ENCODE peak calls at places on chromosome 11, in ten cellular contexts. C is GM10248; T is H7; Y is lower lobe of right lung; P is adrenal gland; L is activated CD4-positive, alpha-beta T cell treated with anti-CD3 and anti-CD28 coated beads for 36 hours; I is kidney glomerular epithelial cell; S is mucosa of gallbladder; M is caudate nucleus; G is cardiac fibroblast. D is an unnamed sample.

GRCh38 chr11:694563-695331 is at the start of gene DEAF1:
- DNase-seq in C (peak; percentile 96), T (peak; percentile 98), Y (peak; percentile 99), P (peak; percentile 100), L (peak; percentile 100), I (peak; percentile 96), S (peak; percentile 99), M (peak; percentile 90), G (peak; percentile 99), D (peak; percentile 97)

GRCh38 chr11:111107501-111107900 is 138.0 kb upstream of the POU2AF2 start:
- DNase-seq in C (no peak), T (no peak), Y (no peak), P (no peak), L (no peak), I (no peak), S (no peak), M (no peak), G (no peak), D (no peak)

GRCh38 chr11:12091957-12092558 is 18.3 kb upstream of the MICAL2 start:
- DNase-seq in C (no peak), T (no peak), Y (no peak), P (no peak), L (no peak), I (no peak), S (no peak), M (no peak), G (no peak), D (no peak)

GRCh38 chr11:65637794-65638317 is at the start of gene SIPA1:
- DNase-seq in C (peak; percentile 90), T (peak; percentile 98), Y (peak; percentile 77), P (peak; percentile 87), L (peak; percentile 86), I (peak; percentile 69), S (peak; percentile 75), M (peak; percentile 24), G (peak; percentile 93), D (peak; percentile 46)

GRCh38 chr11:120719348-120719747 is 207.8 kb downstream of the GRIK4 start:
- DNase-seq in C (no peak), T (no peak), Y (no peak), P (peak; percentile 16), L (no peak), I (peak; percentile 41), S (no peak), M (no peak), G (no peak), D (no peak)

GRCh38 chr11:33652930-33653329 is 47.7 kb downstream of the C11orf91 start:
- DNase-seq in C (no peak), T (no peak), Y (no peak), P (no peak), L (no peak), I (no peak), S (no peak), M (no peak), G (no peak), D (no peak)

GRCh38 chr11:133796043-133796795 is 49.1 kb downstream of the SPATA19 start:
- DNase-seq in C (no peak), T (no peak), Y (no peak), P (no peak), L (no peak), I (no peak), S (no peak), M (no peak), G (no peak), D (no peak)

GRCh38 chr11:83610996-83611395 is 324.8 kb upstream of the CCDC90B start:
- DNase-seq in C (no peak), T (no peak), Y (no peak), P (no peak), L (no peak), I (no peak), S (no peak), M (no peak), G (no peak), D (peak; percentile 54)

GRCh38 chr11:46235777-46236688 is 41.4 kb upstream of the CREB3L1 start:
- DNase-seq in C (no peak), T (no peak), Y (no peak), P (no peak), L (no peak), I (no peak), S (no peak), M (no peak), G (peak; percentile 79), D (no peak)